ENCODE peak calls at places on chromosomes 1 and 21, in ten cellular contexts. A is cardiac muscle cell; R is naive thymus-derived CD4-positive, alpha-beta T cell; Q is heart left ventricle; U is tibial artery; X is endothelial cell of umbilical vein; V is neural progenitor cell; K is CD4-positive, alpha-beta memory T cell; L is uterus; F is IMR-90. Z is an unnamed sample.
A peak's percentile ranks its signal among the peaks of the same experiment; 100 is the strongest.

GRCh38 chr1:38094711-38095336 is 48.2 kb upstream of the POU3F1 start:
- DNase-seq in Q (no peak), X (no peak), R (no peak), V (no peak), U (no peak), K (no peak), F (no peak), L (no peak), A (no peak), Z (no peak)

GRCh38 chr1:210938416-210938925 is 195.5 kb downstream of the KCNH1 start:
- DNase-seq in A (no peak), X (no peak), F (peak; percentile 4), K (no peak), V (no peak), L (no peak), Q (no peak), R (no peak), U (no peak), Z (no peak)

GRCh38 chr1:42877380-42877779 is 31.0 kb downstream of the ZNF691 start:
- DNase-seq in X (no peak), R (no peak), Q (no peak), V (peak; percentile 31), F (no peak), U (no peak), K (no peak), A (peak; percentile 45), L (no peak), Z (no peak)

GRCh38 chr1:31764307-31765040 is at the start of gene ADGRB2:
- DNase-seq in K (peak; percentile 16), F (no peak), A (peak; percentile 70), U (no peak), L (no peak), Q (no peak), X (peak; percentile 19), V (peak; percentile 89), R (no peak), Z (no peak)

GRCh38 chr21:33661146-33661545 is 18.8 kb downstream of the ITSN1 start:
- DNase-seq in F (peak; percentile 23), X (peak; percentile 29), R (no peak), U (no peak), V (no peak), Q (no peak), A (no peak), L (no peak), K (no peak), Z (no peak)

GRCh38 chr1:50516056-50516455 is 92.8 kb upstream of the DMRTA2 start:
- DNase-seq in A (no peak), F (peak; percentile 2), K (no peak), L (no peak), R (no peak), X (no peak), Q (no peak), U (no peak), V (no peak), Z (no peak)

GRCh38 chr1:153366261-153366660 is 8.6 kb downstream of the S100A9 start:
- DNase-seq in L (no peak), K (no peak), A (no peak), R (no peak), F (no peak), U (peak; percentile 19), V (no peak), X (no peak), Q (no peak), Z (no peak)

GRCh38 chr21:42570362-42570761 is 56.7 kb downstream of the SLC37A1 start:
- DNase-seq in L (peak; percentile 2), U (peak; percentile 32), A (no peak), R (no peak), X (no peak), K (no peak), V (no peak), F (no peak), Q (peak; percentile 11), Z (no peak)

GRCh38 chr1:14778882-14779594 is 180.6 kb downstream of the KAZN start:
- DNase-seq in U (no peak), K (no peak), V (peak; percentile 84), A (peak; percentile 56), F (peak; percentile 15), X (no peak), R (no peak), L (no peak), Q (no peak), Z (peak; percentile 25)

GRCh38 chr1:114455102-114455785 is 55.8 kb downstream of the TRIM33 start:
- DNase-seq in R (no peak), U (no peak), L (no peak), V (no peak), K (no peak), Q (no peak), X (peak; percentile 28), F (peak; percentile 70), A (no peak), Z (no peak)

DNA sequence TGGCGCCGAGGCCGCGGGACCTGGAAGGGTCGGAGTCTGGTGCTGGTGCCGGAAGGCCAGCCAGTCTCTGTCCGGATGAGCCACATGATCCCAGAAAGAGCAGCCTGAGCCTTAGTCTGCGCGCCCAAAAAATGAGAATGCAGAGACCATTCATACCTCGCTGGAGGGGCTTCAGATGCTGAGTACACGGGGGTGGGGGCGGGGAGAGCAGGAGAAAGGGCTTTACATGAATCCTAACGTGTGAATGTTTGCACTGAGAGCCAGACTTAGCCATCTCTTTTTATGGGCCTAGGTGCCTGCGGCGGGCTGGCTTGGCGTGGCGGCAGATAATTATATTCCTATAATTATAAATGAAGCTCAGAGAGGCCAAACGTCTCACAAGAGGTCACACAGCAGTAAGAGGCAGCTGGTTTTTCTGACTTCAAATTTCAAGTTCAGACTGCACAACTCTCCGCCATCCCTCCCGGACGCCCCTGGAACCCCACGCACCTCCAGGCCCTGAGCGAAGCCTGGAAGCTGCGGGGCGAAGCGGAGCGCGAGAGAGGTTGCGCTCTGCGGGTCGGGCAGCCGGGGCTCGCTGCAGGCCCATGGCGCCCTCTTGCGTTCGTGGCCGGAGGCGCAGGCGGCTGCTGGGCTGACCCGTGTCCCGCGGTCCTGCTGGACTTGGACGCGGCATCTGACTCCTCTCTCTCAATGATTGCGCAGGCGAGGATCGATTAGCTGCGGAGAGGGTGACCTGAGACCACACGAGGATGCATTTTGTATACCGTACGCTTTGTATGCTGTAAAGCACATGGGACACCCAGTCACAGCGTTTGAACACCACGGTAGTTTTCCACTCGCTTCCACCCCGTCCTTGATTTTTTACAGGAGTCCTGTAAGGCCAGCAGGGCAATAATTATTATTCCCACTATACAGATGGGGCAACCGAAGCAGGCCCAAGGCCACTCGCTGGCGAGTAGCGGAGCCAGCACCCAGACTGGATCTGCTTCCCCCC is 272.5 kb downstream of the FOXD2 start:
- DNase-seq in Q (peak; percentile 65), A (peak; percentile 78), K (peak; percentile 54), V (peak; percentile 84), X (peak; percentile 56), R (peak; percentile 20), U (peak; percentile 86), L (peak; percentile 69), F (peak; percentile 37), Z (peak; percentile 62)
- H3K4me3 ChIP-seq in Q (peak overlapping the region; percentile 39), A (peak overlapping the region; percentile 27), K (no peak overlapping the region), V (peak overlapping the region; percentile 53), X (no peak overlapping the region), R (peak overlapping the region; percentile 20), U (peak overlapping the region; percentile 43), L (peak overlapping the region; percentile 29), F (no peak overlapping the region), Z (peak overlapping the region; percentile 41)

GRCh38 chr21:39014751-39015150 is 168.5 kb downstream of the PSMG1 start:
- DNase-seq in X (no peak), K (no peak), L (no peak), Q (no peak), R (no peak), U (no peak), A (no peak), F (peak; percentile 99), V (no peak), Z (no peak)
- H3K27ac ChIP-seq in X (no peak overlapping the region), K (no peak overlapping the region), L (no peak overlapping the region), Q (peak overlapping the region; percentile 69), R (no peak overlapping the region), U (no peak overlapping the region), A (no peak overlapping the region), F (peak overlapping the region; percentile 97), V (no peak overlapping the region), Z (no peak overlapping the region)

GRCh38 chr1:203726417-203726867 is 38.5 kb upstream of the LAX1 start:
- DNase-seq in Q (no peak), L (no peak), R (no peak), F (no peak), U (no peak), K (no peak), V (no peak), X (no peak), A (peak; percentile 53), Z (no peak)
- H3K36me3 ChIP-seq in Q (peaks cover 100% of the 10 kb centered on the region), L (no peaks in the 10 kb centered on the region), R (peaks cover 53% of the 10 kb centered on the region), F (peaks cover 61% of the 10 kb centered on the region), U (peaks cover 68% of the 10 kb centered on the region), K (peaks cover 70% of the 10 kb centered on the region), V (no peaks in the 10 kb centered on the region), X (peaks cover 21% of the 10 kb centered on the region), A (peaks cover 21% of the 10 kb centered on the region), Z (peaks cover 18% of the 10 kb centered on the region)

DNA sequence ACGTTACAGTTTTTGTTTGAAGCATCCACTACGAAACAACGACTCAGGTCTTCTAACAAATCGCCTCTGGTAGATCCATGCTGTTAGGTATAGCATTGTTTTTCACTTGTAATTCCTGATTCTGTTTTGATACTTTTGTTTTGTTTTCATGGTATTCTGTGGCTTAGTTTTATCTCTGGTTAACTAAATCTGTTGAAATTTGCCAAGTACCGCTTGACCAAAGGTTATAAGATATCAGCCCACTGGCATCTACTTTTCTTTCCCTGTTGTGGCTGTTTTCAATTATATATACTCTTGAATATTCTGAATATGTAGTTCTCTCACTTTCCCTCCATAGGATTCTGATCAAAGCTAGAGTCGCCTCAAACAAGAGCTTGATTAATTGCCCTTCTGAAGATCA is 274.8 kb upstream of the C1orf105 start:
- DNase-seq in K (no peak), L (no peak), Q (no peak), R (no peak), V (no peak), U (no peak), X (no peak), F (no peak), A (no peak), Z (no peak)
- H3K4me3 ChIP-seq in K (no peak overlapping the region), L (peak overlapping the region; percentile 58), Q (peak overlapping the region; percentile 59), R (no peak overlapping the region), V (no peak overlapping the region), U (peak overlapping the region; percentile 70), X (no peak overlapping the region), F (peak overlapping the region; percentile 65), A (no peak overlapping the region), Z (no peak overlapping the region)

DNA sequence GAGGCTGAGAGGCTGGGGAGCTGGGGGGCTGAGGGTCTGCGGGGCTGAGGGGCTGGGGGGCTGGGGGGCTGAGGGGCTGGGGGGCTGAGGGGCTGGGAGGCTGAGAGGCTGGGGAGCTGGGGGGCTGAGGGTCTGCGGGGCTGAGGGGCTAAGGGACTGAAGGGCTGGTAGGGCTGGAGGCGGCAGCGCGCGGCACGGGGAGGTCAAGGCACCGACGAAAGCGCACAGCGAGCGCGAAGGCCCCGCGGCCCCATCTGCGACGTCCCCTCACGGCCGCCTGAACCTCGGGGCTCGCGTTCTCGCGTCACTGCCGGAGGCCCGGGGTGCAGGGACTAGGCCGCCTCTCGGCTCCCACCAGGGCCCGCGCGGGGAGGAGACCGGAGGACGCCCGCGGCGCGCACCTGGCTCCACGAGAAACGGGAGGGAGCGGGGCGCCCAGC is 356 bp downstream of the INTS11 start:
- DNase-seq in L (no peak), X (no peak), Q (no peak), K (no peak), U (no peak), V (no peak), R (no peak), F (no peak), A (no peak), Z (no peak)
- H3K27ac ChIP-seq in L (peak overlapping the region; percentile 91), X (peak overlapping the region; percentile 61), Q (peak overlapping the region; percentile 84), K (peak overlapping the region; percentile 89), U (peak overlapping the region; percentile 94), V (no peak overlapping the region), R (peak overlapping the region; percentile 92), F (peak overlapping the region; percentile 75), A (no peak overlapping the region), Z (peak overlapping the region; percentile 98)

GRCh38 chr21:46264046-46264689 is 21.2 kb downstream of the MCM3AP start:
- DNase-seq in Q (no peak), X (no peak), A (no peak), U (no peak), V (no peak), F (no peak), K (no peak), R (no peak), L (no peak), Z (no peak)
- H3K36me3 ChIP-seq in Q (peaks cover 98% of the 10 kb centered on the region), X (peaks cover 50% of the 10 kb centered on the region), A (peaks cover 52% of the 10 kb centered on the region), U (peaks cover 84% of the 10 kb centered on the region), V (no peaks in the 10 kb centered on the region), F (peaks cover 62% of the 10 kb centered on the region), K (peaks cover 60% of the 10 kb centered on the region), R (peaks cover 92% of the 10 kb centered on the region), L (no peaks in the 10 kb centered on the region), Z (peaks cover 80% of the 10 kb centered on the region)

Z was measured in heart right ventricle.